ENCODE peak calls at places on chromosomes 2 and 18, in eight cellular contexts. H is H7; U is posterior cingulate gyrus; C is activated CD8-positive, alpha-beta T cell treated with anti-CD3 and anti-CD28 coated beads for 36 hours; T is GM03348; V is cardiac fibroblast; X is Peyer's patch; A is activated effector memory CD4-positive, alpha-beta T cell treated with Interleukin-2 at 50 U/mL for 16 hours. R is an unnamed sample.

GRCh38 chr2:98565286-98565860 is 42.9 kb downstream of the COA5 start:
- DNase-seq in H (no peak), C (no peak), V (no peak), U (no peak), T (no peak), X (no peak), A (no peak), R (no peak)

GRCh38 chr18:46622451-46622850 is 34.6 kb downstream of the LOXHD1 start:
- DNase-seq in H (no peak), T (no peak), V (no peak), X (no peak), C (no peak), U (no peak), A (no peak), R (no peak)

GRCh38 chr2:241750076-241750840 is 15.8 kb downstream of the D2HGDH start:
- DNase-seq in U (no peak), A (no peak), C (no peak), H (no peak), X (no peak), T (no peak), V (no peak), R (no peak)

GRCh38 chr2:24404582-24404981 is 44.2 kb upstream of the ITSN2 start:
- DNase-seq in A (no peak), T (peak), V (peak), U (no peak), H (no peak), X (no peak), C (no peak), R (no peak)

GRCh38 chr2:109434351-109434750 is 179.4 kb downstream of the SEPTIN10 start:
- DNase-seq in H (no peak), C (no peak), X (no peak), T (no peak), U (no peak), V (no peak), A (no peak), R (no peak)

GRCh38 chr2:48512586-48512985 is 17.4 kb upstream of the STON1 start:
- DNase-seq in V (no peak), C (no peak), X (no peak), T (no peak), A (no peak), U (no peak), H (no peak), R (no peak)

GRCh38 chr2:120013569-120014223 is 819 bp downstream of the EPB41L5 start:
- DNase-seq in H (no peak), U (no peak), X (peak), V (peak), C (peak), A (no peak), T (no peak), R (peak)

GRCh38 chr2:204072443-204073324 is 136.1 kb downstream of the ICOS start:
- DNase-seq in V (peak), C (peak), T (peak), H (peak), U (no peak), A (peak), X (no peak), R (peak)

GRCh38 chr18:76757343-76757742 is 65.0 kb upstream of the ZNF236 start:
- DNase-seq in C (no peak), V (no peak), U (no peak), A (no peak), X (no peak), H (no peak), T (no peak), R (no peak)

GRCh38 chr18:44834867-44835469 is 154.3 kb downstream of the SETBP1 start:
- DNase-seq in U (no peak), H (no peak), V (no peak), T (no peak), X (no peak), A (no peak), C (no peak), R (no peak)

R was measured in GM12865.